ENCODE peak calls at places on chromosomes 12 and 14, in four cellular contexts. Q is uterus, V is A549, H is HCT116. F is an unnamed sample.

GRCh38 chr12:64088431-64089349 is 133.4 kb downstream of the KICS2 start:
- DNase-seq in V (peak), H (peak), Q (peak), F (peak)

GRCh38 chr12:94839347-94839746 is 164.2 kb downstream of the NDUFA12 start:
- DNase-seq in Q (no peak), V (no peak), H (no peak), F (no peak)

GRCh38 chr12:106082216-106083175 is 56.3 kb downstream of the NUAK1 start:
- DNase-seq in Q (no peak), V (no peak), H (no peak), F (no peak)

GRCh38 chr12:76316468-76316867 is 31.7 kb downstream of the BBS10 start:
- DNase-seq in V (no peak), Q (no peak), H (no peak), F (no peak)

GRCh38 chr12:5904969-5905368 is 40.1 kb downstream of the ANO2 start:
- DNase-seq in H (no peak), V (no peak), Q (no peak), F (no peak)

GRCh38 chr12:51863921-51864700 is 15.6 kb upstream of the FIGNL2 start:
- DNase-seq in V (no peak), H (no peak), Q (no peak), F (no peak)

GRCh38 chr12:67826148-67826547 is 163.1 kb upstream of the IFNG-AS1 start:
- DNase-seq in H (no peak), Q (no peak), V (no peak), F (no peak)

GRCh38 chr14:21476526-21476924 is 234 bp downstream of the RAB2B start:
- DNase-seq in H (no peak), Q (no peak), V (no peak), F (no peak)

GRCh38 chr12:95231190-95231589 is 13.6 kb downstream of the VEZT start:
- DNase-seq in V (peak), H (no peak), Q (no peak), F (no peak)

GRCh38 chr14:61475316-61475715 is 153.9 kb downstream of the PRKCH start:
- DNase-seq in Q (no peak), H (peak), V (peak), F (no peak)

GRCh38 chr14:69879175-69880047 is at the start of gene SMOC1:
- DNase-seq in Q (no peak), V (peak), H (no peak), F (no peak)

GRCh38 chr14:59919582-59920377 is at the start of gene LRRC9:
- DNase-seq in V (no peak), Q (peak), H (no peak), F (no peak)

GRCh38 chr14:73944432-73945158 is 5.3 kb downstream of the FAM161B start:
- DNase-seq in V (no peak), Q (no peak), H (no peak), F (no peak)

GRCh38 chr14:69719501-69719951 is 47.4 kb upstream of the SRSF5 start:
- DNase-seq in V (no peak), Q (peak), H (no peak), F (no peak)

GRCh38 chr12:77179515-77179914 is 114.1 kb upstream of the E2F7 start:
- DNase-seq in V (no peak), H (no peak), Q (no peak), F (no peak)

GRCh38 chr12:47417960-47418359 is 287.9 kb downstream of the RPAP3 start:
- DNase-seq in H (no peak), V (no peak), Q (no peak), F (no peak)

GRCh38 chr14:101121399-101122113 is 218.0 kb upstream of the RTL1 start:
- DNase-seq in V (no peak), Q (peak), H (no peak), F (no peak)

GRCh38 chr12:125878483-125878882 is 813.2 kb downstream of the AACS start:
- DNase-seq in H (no peak), V (no peak), Q (no peak), F (no peak)

GRCh38 chr14:55133416-55133815 is 4.4 kb downstream of the LGALS3 start:
- DNase-seq in H (peak), Q (no peak), V (no peak), F (no peak)

GRCh38 chr14:78519863-78520262 is 349.7 kb downstream of the NRXN3 start:
- DNase-seq in H (no peak), Q (no peak), V (no peak), F (no peak)

GRCh38 chr14:74014299-74014698 is 4.8 kb downstream of the ENTPD5 start:
- DNase-seq in V (peak), H (no peak), Q (no peak), F (no peak)

GRCh38 chr14:102500190-102500661 is 9.3 kb downstream of the ANKRD9 start:
- DNase-seq in V (no peak), H (no peak), Q (peak), F (no peak)

GRCh38 chr12:80593766-80594165 is 113.7 kb upstream of the MYF6 start:
- DNase-seq in H (no peak), Q (no peak), V (no peak), F (no peak)

GRCh38 chr14:37417151-37417550 is 177.9 kb downstream of the FOXA1 start:
- DNase-seq in V (no peak), Q (no peak), H (no peak), F (no peak)
- H3K4me3 ChIP-seq in V (no peak), Q (no peak), H (no peak), F (no peak)

DNA sequence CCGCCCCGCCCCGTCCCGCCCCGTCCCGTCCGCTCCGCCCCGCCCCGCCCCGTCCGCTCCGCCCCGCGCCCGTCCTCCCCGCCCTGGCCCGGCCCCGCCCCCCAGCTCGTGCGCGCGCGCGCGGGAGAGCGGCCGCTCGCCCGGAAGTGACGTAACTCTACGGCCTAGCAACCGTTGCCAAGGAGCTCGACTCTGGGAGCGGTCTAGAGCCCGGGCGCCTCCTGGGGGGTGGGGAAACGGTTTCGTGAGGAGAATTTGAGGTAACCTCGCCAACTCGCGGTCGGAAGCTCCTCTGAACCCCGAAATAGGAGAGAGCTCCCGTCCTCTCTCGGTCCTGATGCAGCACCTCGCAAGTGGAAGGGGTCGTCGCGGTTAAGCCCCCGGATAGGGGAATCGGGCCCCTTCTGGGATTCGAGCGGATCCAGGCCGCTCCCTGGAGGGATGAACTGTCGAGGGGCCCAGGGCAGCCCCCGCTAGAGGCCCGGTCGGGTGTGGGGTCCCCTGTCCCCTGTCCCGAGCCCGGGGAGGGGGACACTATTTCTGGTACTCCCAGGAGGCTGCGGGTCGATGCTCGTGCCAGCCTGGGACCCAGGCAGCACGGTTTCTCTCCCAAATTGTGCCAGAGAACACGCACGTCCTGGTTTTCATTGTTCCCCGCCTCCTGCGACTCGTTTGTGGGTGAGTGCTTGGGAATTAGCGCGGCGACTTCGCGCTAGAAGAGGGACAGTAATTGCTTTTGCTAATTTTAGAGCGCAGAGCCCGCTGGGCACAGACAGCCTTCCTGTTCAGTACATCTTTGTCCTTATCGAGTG is at the start of gene IFT81:
- DNase-seq in H (peak), V (peak), Q (peak), F (peak)
- TF ChIP-seq POLR2A in H (peak), V (no peak), Q (peak), F (no peak)

DNA sequence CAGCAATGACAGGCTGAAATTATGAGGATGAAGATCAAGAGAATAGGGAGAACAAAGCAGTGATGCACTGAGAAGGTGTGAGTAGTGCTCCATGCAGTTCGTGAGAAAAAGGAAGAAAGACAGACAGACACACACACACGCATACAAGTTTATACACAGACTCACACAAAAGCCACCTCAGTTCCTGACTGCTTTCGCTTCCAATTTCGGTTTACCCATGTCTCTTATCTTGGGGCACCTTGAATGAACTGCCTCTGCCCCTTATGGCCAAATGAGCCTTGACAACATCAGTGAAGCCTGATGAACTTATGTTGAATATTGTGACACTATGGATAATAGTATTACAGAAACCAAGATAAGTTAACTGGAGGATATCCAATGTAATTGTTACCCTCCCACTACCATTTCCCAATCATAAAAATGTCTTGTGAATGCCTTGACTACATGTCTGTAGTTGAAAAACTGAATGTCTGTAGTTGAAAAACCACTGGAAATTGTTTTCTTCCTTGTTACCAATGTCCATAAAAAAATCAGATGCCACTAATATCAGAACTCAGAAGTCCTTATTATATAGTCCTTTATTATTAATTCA is 380.4 kb upstream of the DDHD1 start:
- DNase-seq in V (no peak), H (no peak), Q (no peak), F (no peak)
- H3K4me3 ChIP-seq in V (no peak), H (no peak), Q (no peak), F (no peak)

DNA sequence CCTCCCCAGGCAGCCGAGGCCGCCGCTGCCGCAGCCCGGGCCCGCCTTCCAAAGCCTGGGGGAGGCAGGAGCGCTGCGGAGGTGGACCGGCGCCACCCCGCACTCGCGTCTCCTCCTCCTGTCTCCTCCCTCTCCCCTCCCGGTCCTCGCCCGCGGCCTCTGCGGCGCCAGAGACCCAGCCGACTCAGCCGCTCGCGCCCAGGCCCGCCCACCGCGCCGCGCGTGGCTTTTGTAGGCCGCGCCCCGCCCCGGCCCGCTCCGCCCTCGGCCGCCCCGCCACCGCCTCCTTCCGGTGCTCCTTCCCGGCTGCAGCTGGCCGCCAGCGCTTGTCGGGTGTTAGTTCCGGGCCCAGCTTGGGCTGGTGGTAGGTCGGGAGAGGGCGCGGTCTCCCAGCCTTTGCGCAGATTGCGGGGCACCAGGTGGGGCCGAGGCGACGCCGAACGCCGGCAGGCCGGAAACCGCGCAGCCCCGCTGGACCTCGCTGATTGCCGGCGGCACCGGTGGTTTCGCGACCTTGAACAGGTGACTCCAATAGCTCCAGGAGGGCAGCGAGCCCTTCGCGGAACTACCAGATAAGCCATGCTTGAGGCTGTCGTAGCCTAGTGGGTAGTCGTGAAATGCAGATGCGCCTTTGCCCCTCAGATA is at the start of gene CAPRIN2:
- DNase-seq in V (peak), Q (peak), H (peak), F (peak)
- TF ChIP-seq POLR2A in V (peak), Q (peak), H (peak), F (peak)

GRCh38 chr14:65370890-65371289 is 41.6 kb upstream of the FUT8 start:
- DNase-seq in Q (no peak), V (no peak), H (no peak), F (no peak)

GRCh38 chr14:65373011-65373670 is 39.4 kb upstream of the FUT8 start:
- DNase-seq in Q (no peak), H (no peak), V (no peak), F (no peak)

GRCh38 chr14:65377576-65377975 is 35.0 kb upstream of the FUT8 start:
- DNase-seq in Q (peak), V (peak), H (no peak), F (no peak)

GRCh38 chr14:65371784-65372183 is 40.7 kb upstream of the FUT8 start:
- DNase-seq in V (no peak), Q (no peak), H (no peak), F (no peak)

GRCh38 chr14:65373671-65374039 is 38.9 kb upstream of the FUT8 start:
- DNase-seq in Q (no peak), H (no peak), V (no peak), F (no peak)
- H3K4me3 ChIP-seq in Q (no peak), H (no peak), V (no peak), F (peak)

GRCh38 chr12:112906712-112907414 is at the start of gene OAS1:
- DNase-seq in Q (peak), H (no peak), V (peak), F (no peak)
- TF ChIP-seq POLR2A in Q (no peak), H (no peak), V (no peak), F (no peak)

GRCh38 chr12:56224954-56225353 is 812 bp downstream of the NABP2 start:
- DNase-seq in V (no peak), Q (no peak), H (no peak), F (no peak)
- H3K4me3 ChIP-seq in V (peak), Q (peak), H (peak), F (peak)

GRCh38 chr12:71955946-71956345 is 17.3 kb downstream of the TPH2 start:
- DNase-seq in V (no peak), Q (no peak), H (no peak), F (no peak)

GRCh38 chr12:71958056-71958455 is 19.4 kb downstream of the TPH2 start:
- DNase-seq in Q (no peak), H (no peak), V (no peak), F (no peak)

GRCh38 chr12:71954861-71955260 is 16.2 kb downstream of the TPH2 start:
- DNase-seq in Q (no peak), V (no peak), H (no peak), F (no peak)

GRCh38 chr12:71958457-71958856 is 19.8 kb downstream of the TPH2 start:
- DNase-seq in H (no peak), Q (no peak), V (no peak), F (no peak)

DNA sequence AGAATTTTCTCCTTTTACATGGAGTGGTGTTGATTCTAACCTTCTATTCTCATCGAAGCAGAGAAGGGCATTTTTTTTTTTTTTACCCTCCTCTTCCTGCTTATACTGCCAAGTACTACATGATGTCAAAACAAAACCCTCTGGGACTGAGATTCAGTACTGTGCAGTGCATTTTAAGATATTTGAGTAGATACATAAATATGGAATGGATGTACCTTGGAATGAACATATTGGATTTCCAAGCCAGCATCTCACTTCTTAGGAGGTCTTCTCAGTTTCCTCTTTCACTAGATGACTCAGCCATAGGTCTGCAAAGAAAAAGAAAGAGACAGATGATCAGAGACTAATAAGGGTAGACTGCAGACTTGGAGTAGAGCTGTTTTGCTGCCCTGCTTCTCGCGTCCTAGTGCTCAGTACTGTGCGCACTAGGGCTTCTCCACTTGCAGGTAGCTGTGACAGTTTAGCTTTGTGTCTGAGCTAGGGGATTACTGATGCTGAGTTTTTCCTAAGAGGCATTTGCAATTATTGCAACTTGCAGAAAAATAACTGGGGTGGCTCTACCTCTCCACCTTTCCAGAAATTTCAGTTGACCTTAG is 20.4 kb downstream of the TPH2 start:
- DNase-seq in Q (no peak), H (no peak), V (no peak), F (no peak)
- TF ChIP-seq POLR2A in Q (no peak), H (no peak), V (no peak), F (no peak)

F was measured in esophagus squamous epithelium.